ENCODE peak calls at places on chromosome 20, in five cellular contexts. L, U, A, S and X are unnamed samples. For H3K36me3, the result is how much of the 10 kb centered on the place peaks cover.

GRCh38 chr20:56406910-56407309 is 5.2 kb upstream of the CASS4 start:
- ATAC-seq in A (no peak), S (no peak), U (no peak), L (no peak), X (no peak)

GRCh38 chr20:11229772-11230171 is 556.0 kb upstream of the JAG1 start:
- ATAC-seq in L (no peak), S (no peak), A (peak), U (peak), X (peak)

GRCh38 chr20:58909585-58909984 is 57.1 kb downstream of the GNAS start:
- ATAC-seq in A (no peak), S (no peak), L (no peak), U (no peak), X (no peak)

GRCh38 chr20:51801220-51801991 is 915 bp downstream of the SALL4 start:
- ATAC-seq in U (no peak), S (no peak), A (no peak), L (no peak), X (no peak)

GRCh38 chr20:25532971-25533391 is 52.4 kb downstream of the NINL start:
- ATAC-seq in A (no peak), L (no peak), S (no peak), U (no peak), X (no peak)

GRCh38 chr20:44754554-44754953 is 8.9 kb downstream of the KCNK15 start:
- ATAC-seq in A (no peak), U (no peak), S (no peak), L (no peak), X (no peak)

GRCh38 chr20:43536041-43536816 is 22.6 kb upstream of the SGK2 start:
- ATAC-seq in U (no peak), L (no peak), A (no peak), S (no peak), X (no peak)

GRCh38 chr20:36093804-36094145 is 60.8 kb upstream of the EPB41L1 start:
- ATAC-seq in L (no peak), U (peak), A (no peak), S (no peak), X (no peak)

GRCh38 chr20:34037767-34038166 is 44.1 kb downstream of the RALY start:
- ATAC-seq in S (no peak), A (no peak), U (peak), L (no peak), X (peak)

GRCh38 chr20:16821211-16822089 is 73.3 kb downstream of the OTOR start:
- ATAC-seq in S (peak), U (peak), A (peak), L (peak), X (no peak)

GRCh38 chr20:33232486-33233072 is 3.2 kb upstream of the BPIFA1 start:
- ATAC-seq in U (peak), A (no peak), S (no peak), L (no peak), X (no peak)

GRCh38 chr20:22063753-22064152 is 358.3 kb downstream of the PAX1 start:
- ATAC-seq in S (no peak), A (no peak), L (no peak), U (no peak), X (no peak)

GRCh38 chr20:33627577-33628216 is 34.4 kb upstream of the C20orf144 start:
- ATAC-seq in S (no peak), L (no peak), U (no peak), A (no peak), X (no peak)

GRCh38 chr20:35271904-35272303 is 6.0 kb downstream of the MMP24OS start:
- ATAC-seq in L (no peak), U (no peak), S (no peak), A (no peak), X (no peak)

GRCh38 chr20:607476-607875 is 2.6 kb downstream of the TCF15 start:
- ATAC-seq in S (no peak), A (no peak), U (peak), L (no peak), X (no peak)

GRCh38 chr20:19251958-19252669 is 39.7 kb downstream of the SLC24A3 start:
- ATAC-seq in L (no peak), U (no peak), S (no peak), A (no peak), X (no peak)

GRCh38 chr20:137668-138131 is 4.7 kb upstream of the DEFB126 start:
- ATAC-seq in L (peak), A (peak), U (no peak), S (peak), X (no peak)

GRCh38 chr20:20939006-20939405 is 167.2 kb downstream of the LINC00237 start:
- ATAC-seq in S (no peak), U (no peak), L (no peak), A (no peak), X (no peak)

GRCh38 chr20:41125530-41126457 is 11.5 kb upstream of the PLCG1 start:
- ATAC-seq in S (peak), L (peak), A (no peak), U (no peak), X (no peak)

GRCh38 chr20:17731233-17731632 is 31.5 kb downstream of the BANF2 start:
- ATAC-seq in L (no peak), U (no peak), S (no peak), A (no peak), X (no peak)

GRCh38 chr20:341682-342081 is 5.2 kb upstream of the NRSN2 start:
- ATAC-seq in U (no peak), A (no peak), L (no peak), S (peak), X (no peak)

GRCh38 chr20:32457476-32457986 is 99.4 kb downstream of the ASXL1 start:
- ATAC-seq in A (peak), S (no peak), U (no peak), L (no peak), X (peak)

GRCh38 chr20:24981750-24982149 is 10.8 kb downstream of the APMAP start:
- ATAC-seq in U (peak), S (no peak), A (no peak), L (no peak), X (peak)

GRCh38 chr20:44885392-44886275 is at the start of gene YWHAB:
- ATAC-seq in S (peak), L (peak), U (peak), A (peak), X (peak)

GRCh38 chr20:49936153-49937022 is at the start of gene RNF114:
- ATAC-seq in S (peak), A (peak), L (peak), U (peak), X (peak)
- TF ChIP-seq EP300 in S (peak), A (no peak), L (peak), U (no peak), X (no peak)

DNA sequence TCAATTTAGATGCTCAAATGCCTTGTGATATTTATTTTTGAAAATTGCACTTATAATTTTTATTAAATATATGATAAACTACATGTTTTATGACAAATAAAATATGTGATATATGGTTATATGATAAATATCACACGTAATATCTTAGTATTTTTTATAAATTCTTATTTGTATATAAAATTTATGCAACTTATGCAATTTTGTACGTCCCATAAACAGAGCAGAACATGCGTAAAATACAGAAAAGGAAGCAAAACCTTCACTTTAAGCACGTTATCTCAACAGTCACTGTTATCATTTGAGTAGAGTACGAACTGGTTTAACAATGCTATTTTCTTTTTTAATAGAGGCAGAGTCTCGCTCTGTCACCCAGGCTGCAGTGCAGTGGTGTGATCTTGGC is 15.7 kb upstream of the ADRM1 start:
- ATAC-seq in U (no peak), S (no peak), A (no peak), L (no peak), X (no peak)
- H3K36me3 ChIP-seq in U (half or more), S (under half), A (under half), L (half or more), X (half or more)

GRCh38 chr20:8361008-8361652 is 229.1 kb downstream of the PLCB1 start:
- ATAC-seq in L (peak), U (no peak), A (peak), S (no peak), X (peak)
- TF ChIP-seq CTCF in L (no peak), U (no peak), A (no peak), S (no peak), X (peak)

DNA sequence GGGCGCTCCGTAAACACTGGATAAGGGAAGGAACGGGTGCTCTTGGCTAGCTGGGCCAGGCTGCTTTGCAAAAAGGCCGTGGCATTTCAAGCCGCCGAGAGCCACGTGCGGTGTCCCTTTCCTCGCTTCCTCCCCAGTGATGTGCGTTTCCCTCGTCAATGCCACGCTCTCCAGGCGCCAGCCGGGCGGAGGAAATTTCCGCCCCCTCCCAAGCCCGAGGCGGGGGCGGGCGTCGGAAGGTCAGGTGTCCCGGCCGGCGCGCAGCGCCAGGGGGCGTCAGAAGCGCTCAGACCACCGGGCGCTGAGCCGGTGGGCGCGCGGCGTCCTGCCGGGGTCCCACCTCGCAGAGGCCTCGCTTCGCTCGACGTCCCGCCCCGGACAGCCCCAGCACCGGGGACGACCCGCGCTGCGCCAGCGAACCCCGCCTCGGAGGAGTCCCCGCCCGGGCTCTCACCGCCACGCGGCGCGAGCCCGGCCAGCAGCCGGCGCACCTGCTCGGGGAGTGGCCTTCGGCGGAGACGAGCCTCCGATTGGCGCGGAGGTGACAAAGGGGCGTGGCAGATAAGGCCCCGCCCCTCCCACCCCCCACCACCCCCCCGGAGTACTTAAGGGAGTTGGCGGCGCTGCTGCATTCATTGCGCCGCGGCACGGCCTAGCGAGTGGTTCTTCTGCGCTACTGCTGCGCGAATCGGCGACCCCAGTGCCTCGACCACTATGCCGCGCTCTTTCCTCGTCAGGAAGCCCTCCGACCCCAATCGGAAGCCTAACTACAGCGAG is at the start of gene SNAI1:
- ATAC-seq in L (peak), S (peak), U (peak), A (peak), X (peak)
- TF ChIP-seq EP300 in L (peak), S (peak), U (no peak), A (no peak), X (no peak)

GRCh38 chr20:4853787-4854295 is 132.1 kb downstream of the PRND start:
- ATAC-seq in A (no peak), U (no peak), S (no peak), L (no peak), X (no peak)
- H3K36me3 ChIP-seq in A (under half), U (under half), S (under half), L (half or more), X (under half)

GRCh38 chr20:50379049-50379990 is 130.9 kb upstream of the PTPN1 start:
- ATAC-seq in U (peak), L (no peak), A (no peak), S (no peak), X (peak)

GRCh38 chr20:50379991-50380696 is 130.0 kb upstream of the PTPN1 start:
- ATAC-seq in S (no peak), L (no peak), U (no peak), A (no peak), X (no peak)

GRCh38 chr20:50381771-50382593 is 128.2 kb upstream of the PTPN1 start:
- ATAC-seq in S (no peak), L (no peak), A (peak), U (no peak), X (no peak)

GRCh38 chr20:50381053-50381732 is 129.0 kb upstream of the PTPN1 start:
- ATAC-seq in U (no peak), S (no peak), L (no peak), A (no peak), X (no peak)

DNA sequence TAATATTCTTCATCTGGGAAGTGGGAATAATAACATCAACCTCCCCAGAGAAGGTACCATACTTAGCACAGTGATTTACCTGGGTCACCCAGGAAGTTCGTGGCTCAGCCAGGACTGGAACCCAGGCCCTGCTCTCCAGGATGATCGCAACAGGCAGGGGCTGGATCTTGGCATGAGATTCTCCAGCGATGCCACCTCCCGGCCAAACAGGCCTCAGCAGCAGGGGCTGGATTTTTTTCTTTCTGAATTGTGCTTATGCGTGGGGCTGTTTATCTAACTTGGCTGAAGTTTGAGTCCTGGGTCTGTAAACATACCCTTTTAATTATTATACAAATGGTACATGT is 129.5 kb upstream of the PTPN1 start:
- ATAC-seq in U (no peak), S (no peak), A (no peak), L (peak), X (no peak)
- TF ChIP-seq CTCF in U (peak), S (no peak), A (no peak), L (peak), X (peak)

DNA sequence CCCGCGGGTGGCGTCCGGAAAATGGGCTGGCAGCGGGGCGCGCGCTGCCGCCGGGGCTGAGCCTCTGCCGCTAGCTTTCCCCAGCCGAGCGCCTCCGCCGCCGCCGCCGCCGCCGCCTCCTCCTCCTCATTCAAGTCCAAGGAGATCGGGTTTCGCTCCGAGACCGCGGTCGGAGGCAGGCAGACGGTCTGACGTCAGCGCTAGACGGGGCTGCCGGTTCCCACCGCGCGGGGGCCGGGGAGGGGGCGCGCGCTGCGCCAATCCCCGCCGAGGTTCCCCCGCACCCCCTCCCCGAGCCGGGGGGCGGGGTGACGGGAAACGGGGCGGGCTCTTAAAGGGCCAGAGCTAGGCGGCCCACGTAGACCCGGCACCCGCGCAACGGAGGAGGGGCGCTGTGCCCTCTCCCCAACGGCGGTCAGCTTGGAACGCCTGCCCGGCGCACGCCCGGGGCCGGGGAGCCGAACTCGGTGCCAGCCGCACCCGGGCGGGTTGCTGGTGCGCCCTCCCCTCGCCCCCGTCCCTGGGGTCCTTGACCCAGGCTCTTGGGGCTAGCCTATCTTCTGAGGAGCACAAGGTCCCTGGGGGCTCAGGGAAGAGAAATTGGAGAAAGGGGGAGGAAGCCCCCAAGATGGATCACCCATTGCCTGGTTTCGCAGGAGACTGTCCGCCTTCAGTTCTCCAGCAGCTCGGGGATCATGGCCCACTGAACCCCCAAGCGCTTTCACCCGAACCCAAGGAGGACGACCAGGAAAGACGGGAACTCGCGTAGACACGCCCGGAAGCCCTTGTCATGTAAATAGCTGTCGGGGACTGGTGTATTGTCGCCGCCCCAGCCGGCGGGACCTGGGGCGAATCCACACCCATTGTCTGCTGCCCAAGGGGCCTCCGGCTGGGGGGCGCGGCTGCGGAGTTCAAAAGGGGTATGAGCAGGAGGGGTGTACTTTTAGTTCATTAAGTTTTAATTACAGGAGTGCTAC is at the start of gene PMEPA1:
- ATAC-seq in A (peak), U (peak), L (peak), S (peak), X (peak)
- TF ChIP-seq EP300 in A (no peak), U (no peak), L (no peak), S (no peak), X (no peak)

DNA sequence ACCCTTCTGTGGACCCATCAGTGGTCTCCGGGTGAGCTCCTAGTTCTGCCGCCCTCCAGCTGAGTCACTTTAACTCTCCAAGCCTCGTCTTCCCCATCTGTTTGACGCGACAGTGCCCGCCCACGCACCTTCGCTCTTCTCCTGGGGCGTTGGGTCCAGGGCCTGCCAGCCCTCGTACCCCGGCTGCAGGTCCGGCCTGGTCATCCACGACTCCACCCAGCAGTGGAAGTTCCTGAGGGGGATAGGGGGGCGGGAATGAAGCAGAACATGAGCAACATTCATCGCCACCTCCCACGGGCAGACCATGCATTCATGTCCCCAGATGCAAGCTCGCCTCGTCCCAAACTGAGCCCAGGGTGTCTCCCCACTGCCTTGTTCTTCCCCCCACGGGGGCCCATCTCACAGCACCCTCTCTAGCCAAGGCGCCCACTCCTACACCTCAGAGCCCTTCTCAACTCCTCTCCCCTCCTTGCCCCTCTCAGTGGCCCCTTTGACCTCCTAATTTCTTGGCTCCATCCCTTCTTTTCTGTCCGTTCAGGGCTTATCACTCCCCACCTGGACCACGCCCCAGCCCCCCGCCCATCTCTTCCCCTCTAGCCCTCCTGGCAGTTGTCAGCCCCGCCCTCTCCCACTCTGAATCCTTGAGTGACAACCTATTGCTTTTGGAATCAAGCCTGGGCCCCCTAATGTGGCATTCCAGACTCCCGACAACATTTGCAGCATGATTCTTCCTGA is 23.7 kb downstream of the TGM2 start:
- ATAC-seq in S (no peak), L (no peak), U (no peak), A (no peak), X (no peak)
- H3K36me3 ChIP-seq in S (half or more), L (under half), U (half or more), A (under half), X (half or more)

GRCh38 chr20:39289316-39289715 is 327.2 kb downstream of the DHX35 start:
- ATAC-seq in S (peak), L (peak), A (peak), U (peak), X (no peak)
- TF ChIP-seq CTCF in S (no peak), L (peak), A (peak), U (no peak), X (no peak)